ENCODE peak calls at places on chromosomes 1 and 21, in four cellular contexts. V, H, K and R are unnamed samples.

GRCh38 chr1:205416326-205416725 is 5.5 kb downstream of the LEMD1 start:
- DNase-seq in H (no peak), K (no peak), V (no peak), R (no peak)

GRCh38 chr1:35451125-35451528 is 106.1 kb downstream of the KIAA0319L start:
- DNase-seq in K (no peak), V (peak), H (peak), R (peak)

GRCh38 chr1:2498648-2499047 is 22.6 kb downstream of the PLCH2 start:
- DNase-seq in H (no peak), K (no peak), V (no peak), R (no peak)

GRCh38 chr21:36155603-36156338 is 853 bp upstream of the DOP1B start:
- DNase-seq in H (no peak), V (no peak), K (no peak), R (no peak)

GRCh38 chr1:111366256-111366655 is 61.3 kb downstream of the OVGP1 start:
- DNase-seq in H (no peak), K (no peak), V (no peak), R (no peak)

GRCh38 chr21:26169061-26169610 is 1.4 kb downstream of the APP start:
- DNase-seq in V (peak), H (no peak), K (peak), R (peak)

GRCh38 chr1:30327370-30328099 is 395.9 kb downstream of the MATN1 start:
- DNase-seq in K (no peak), H (no peak), V (no peak), R (no peak)

GRCh38 chr1:147673401-147673800 is 3.1 kb upstream of the ACP6 start:
- DNase-seq in H (no peak), V (no peak), K (no peak), R (no peak)

GRCh38 chr1:178961331-178961730 is 64.4 kb upstream of the FAM20B start:
- DNase-seq in K (no peak), H (no peak), V (no peak), R (no peak)

GRCh38 chr1:11761988-11762406 is at the start of gene C1orf167:
- DNase-seq in K (no peak), V (no peak), H (peak), R (peak)

GRCh38 chr1:200178340-200178739 is 150.8 kb downstream of the NR5A2 start:
- DNase-seq in V (no peak), H (no peak), K (no peak), R (no peak)

GRCh38 chr1:53579221-53580008 is 120.2 kb downstream of the DMRTB1 start:
- DNase-seq in H (peak), V (no peak), K (no peak), R (no peak)

GRCh38 chr1:3817138-3817740 is 20.9 kb upstream of the LRRC47 start:
- DNase-seq in V (no peak), H (no peak), K (no peak), R (no peak)

GRCh38 chr1:230012093-230012393 is 55.0 kb upstream of the GALNT2 start:
- DNase-seq in K (no peak), V (no peak), H (no peak), R (no peak)

GRCh38 chr21:31363720-31364119 is 19.7 kb upstream of the TIAM1 start:
- DNase-seq in K (no peak), V (no peak), H (no peak), R (no peak)

GRCh38 chr21:28949318-28949717 is 43.4 kb downstream of the LTN1 start:
- DNase-seq in H (no peak), K (no peak), V (no peak), R (no peak)

GRCh38 chr1:41038110-41038509 is 16.6 kb upstream of the SLFNL1 start:
- DNase-seq in K (no peak), H (no peak), V (no peak), R (no peak)
- TF ChIP-seq TARDBP in K (no peak), H (no peak), V (no peak), R (no peak)

GRCh38 chr1:203055983-203056382 is 29.7 kb downstream of the PPFIA4 start:
- DNase-seq in K (no peak), V (no peak), H (no peak), R (no peak)

GRCh38 chr1:203057831-203058673 is 27.8 kb downstream of the MYOG start:
- DNase-seq in K (no peak), V (no peak), H (no peak), R (no peak)

GRCh38 chr1:203058674-203058931 is 27.2 kb downstream of the MYOG start:
- DNase-seq in K (no peak), V (no peak), H (no peak), R (no peak)

GRCh38 chr1:203055166-203055799 is 29.0 kb downstream of the PPFIA4 start:
- DNase-seq in K (no peak), V (no peak), H (peak), R (peak)

DNA sequence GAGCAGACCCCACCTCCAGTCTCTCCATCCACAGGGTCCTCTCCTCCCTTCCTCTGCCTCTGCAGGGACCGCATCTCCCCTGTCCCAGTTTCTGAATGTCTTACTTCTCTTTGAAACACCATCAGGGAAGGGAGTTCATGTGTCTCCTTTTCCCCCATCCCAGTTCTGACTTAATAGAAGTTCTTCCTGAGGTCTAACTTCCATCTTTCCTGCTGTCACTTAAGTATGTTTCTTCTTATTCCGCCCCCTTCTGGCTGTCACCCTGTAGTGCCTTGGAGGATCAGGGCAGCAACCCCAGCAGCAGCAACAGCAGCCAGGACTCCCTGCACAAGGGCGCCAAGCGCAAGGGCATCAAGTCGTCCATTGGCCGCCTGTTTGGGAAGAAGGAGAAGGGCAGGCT is 29.3 kb downstream of the MYOG start:
- DNase-seq in H (peak), K (no peak), V (no peak), R (no peak)
- TF ChIP-seq FOXK2 in H (no peak), K (no peak), V (no peak), R (no peak)

DNA sequence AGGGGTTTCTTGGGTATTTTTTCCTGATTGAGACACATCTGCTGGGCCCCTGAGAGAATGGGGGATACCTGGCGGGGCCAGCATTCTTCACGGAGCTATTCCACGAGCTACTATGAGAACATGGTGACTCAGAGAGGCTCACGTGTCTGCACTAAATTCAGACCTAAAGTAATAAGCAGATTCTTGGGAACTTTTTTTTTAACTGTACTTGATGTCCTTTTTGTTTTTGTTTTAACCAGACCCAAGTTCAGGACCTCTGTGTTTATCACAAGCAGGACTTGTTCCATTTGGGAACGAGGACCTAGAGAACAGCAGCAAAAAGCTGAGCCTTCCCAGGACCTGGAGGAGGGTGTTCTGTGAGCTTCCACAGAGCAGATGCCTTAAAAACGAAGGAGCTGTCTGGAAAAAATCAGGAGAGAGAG is 44.0 kb downstream of the EVA1C start:
- DNase-seq in H (no peak), K (no peak), V (no peak), R (no peak)
- TF ChIP-seq SP1 in H (no peak), K (no peak), V (no peak), R (no peak)

GRCh38 chr1:87402192-87403046 is 73.7 kb downstream of the LMO4 start:
- DNase-seq in H (no peak), V (no peak), K (no peak), R (no peak)

GRCh38 chr1:87398644-87399043 is 70.0 kb downstream of the LMO4 start:
- DNase-seq in K (no peak), H (no peak), V (no peak), R (no peak)

GRCh38 chr1:87403047-87403820 is 74.6 kb downstream of the LMO4 start:
- DNase-seq in V (no peak), K (no peak), H (no peak), R (no peak)

GRCh38 chr1:87399264-87399663 is 70.6 kb downstream of the LMO4 start:
- DNase-seq in H (no peak), K (no peak), V (no peak), R (no peak)

DNA sequence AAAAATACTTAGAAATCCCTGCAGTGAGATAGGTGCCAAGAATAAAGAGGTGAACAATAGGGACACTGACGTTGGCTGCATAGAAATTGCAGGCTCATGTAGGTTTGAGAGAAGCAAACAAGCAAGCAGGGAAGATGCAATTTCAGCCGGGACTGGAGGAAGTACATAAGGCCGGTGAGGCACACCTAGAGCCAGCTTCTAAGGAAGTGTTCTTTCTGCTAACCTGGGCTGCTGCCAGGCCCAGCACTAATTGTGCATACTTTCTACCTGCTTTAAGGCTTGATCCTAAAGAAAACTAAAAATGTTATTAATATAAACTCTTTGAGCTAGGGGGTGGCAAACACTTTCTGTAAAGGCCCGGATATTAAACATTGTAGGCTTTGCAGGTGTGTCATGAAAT is 71.0 kb downstream of the LMO4 start:
- DNase-seq in V (no peak), K (no peak), H (no peak), R (no peak)
- TF ChIP-seq TARDBP in V (no peak), K (no peak), H (no peak), R (no peak)

GRCh38 chr1:86068841-86069756 is 87.5 kb downstream of the COL24A1 start:
- DNase-seq in V (no peak), K (no peak), H (no peak), R (no peak)

GRCh38 chr1:86064899-86065298 is 91.7 kb downstream of the COL24A1 start:
- DNase-seq in H (no peak), K (no peak), V (no peak), R (no peak)

GRCh38 chr1:86069757-86070145 is 86.8 kb downstream of the COL24A1 start:
- DNase-seq in H (no peak), K (no peak), V (no peak), R (no peak)

GRCh38 chr1:86067626-86068025 is 88.9 kb downstream of the COL24A1 start:
- DNase-seq in V (no peak), K (no peak), H (no peak), R (no peak)

DNA sequence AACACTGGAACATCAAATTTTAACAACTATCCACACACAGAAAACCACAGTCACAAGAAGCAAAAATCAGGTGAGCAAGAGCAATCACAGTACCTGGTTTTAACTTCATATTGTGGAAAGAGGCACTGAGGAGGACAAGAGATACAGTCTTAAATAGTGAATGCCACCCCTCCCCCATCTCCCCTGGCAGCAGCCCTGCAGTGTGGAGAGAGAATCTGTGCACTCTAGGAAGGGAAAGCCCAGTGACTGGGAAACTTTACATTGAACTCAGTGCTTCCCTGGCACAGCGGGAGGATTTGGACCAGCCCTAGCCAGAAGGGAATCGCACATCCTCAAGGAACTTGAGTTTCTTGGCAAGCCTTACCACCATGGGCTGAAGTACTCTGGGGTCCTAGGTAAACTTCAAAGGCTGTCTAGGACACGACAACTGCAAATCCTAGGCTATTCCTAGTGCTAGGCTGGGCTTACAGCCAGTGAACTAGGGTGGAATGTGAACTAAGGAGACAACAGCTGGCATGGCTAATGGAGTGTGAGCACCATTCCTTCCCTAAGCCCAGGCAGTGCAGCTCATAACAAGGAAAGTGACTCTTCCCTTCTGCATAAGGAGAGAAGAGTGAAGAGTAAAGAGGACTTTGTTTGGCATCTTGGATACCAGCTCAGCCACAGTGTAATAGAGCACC is 88.3 kb downstream of the COL24A1 start:
- DNase-seq in H (no peak), V (no peak), K (no peak), R (no peak)
- TF ChIP-seq FOXK2 in H (no peak), V (no peak), K (no peak), R (no peak)

DNA sequence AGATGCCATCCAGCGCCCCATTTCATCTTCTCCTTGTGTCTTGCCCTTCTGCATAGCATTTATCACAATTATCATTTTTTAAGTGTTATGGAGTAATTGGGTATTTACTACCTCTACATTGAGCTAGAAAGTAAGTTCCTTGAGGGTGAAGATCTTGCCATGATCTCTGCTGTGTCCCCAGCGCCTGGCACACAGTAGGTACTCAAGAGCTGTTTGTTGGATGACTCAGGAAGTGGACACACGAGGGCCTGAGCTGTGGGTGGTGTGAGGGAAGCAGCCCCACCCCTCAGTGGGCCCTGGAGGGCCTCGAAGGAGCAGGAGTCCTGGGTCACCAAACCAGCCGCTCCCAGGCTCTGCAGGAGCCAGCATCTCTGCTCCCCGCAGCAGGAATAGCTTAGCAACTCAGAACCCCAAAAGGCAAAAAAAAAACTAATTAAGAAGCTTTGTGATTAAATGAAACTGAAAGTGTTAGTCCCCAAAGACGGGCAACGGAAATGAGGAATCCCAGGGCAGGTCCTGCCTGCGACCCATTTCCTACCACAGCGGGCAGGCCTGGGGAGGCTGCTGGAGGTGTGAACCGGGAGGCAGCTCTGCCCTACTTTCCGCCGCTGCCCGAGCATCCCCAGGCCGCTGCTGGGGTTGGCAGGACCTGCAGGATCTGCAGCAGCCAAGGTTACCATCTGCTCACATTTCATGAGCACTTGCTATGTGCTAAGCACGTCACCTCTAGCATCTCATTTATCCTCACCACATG is 87.7 kb downstream of the LACTBL1 start:
- DNase-seq in H (no peak), V (no peak), K (no peak), R (no peak)
- TF ChIP-seq SP1 in H (no peak), V (no peak), K (no peak), R (no peak)